ENCODE peak calls at places on chromosomes 2 and 18, in seven cellular contexts. One of them, this sample, is unnamed.

GRCh38 chr2:217858519-217859466 is 144.0 kb downstream of the TNS1 start:
- DNase-seq in SK-N-SH: peak; percentile 89
- DNase-seq in HCT116: no peak
- DNase-seq in K562: peak; percentile 19
- DNase-seq in H1: no peak
- DNase-seq in GM12878: no peak
- DNase-seq in HepG2: peak; percentile 16
- DNase-seq in this sample: no peak

GRCh38 chr18:45865466-45865865 is 40.0 kb downstream of the SIGLEC15 start:
- DNase-seq in K562: no peak
- DNase-seq in GM12878: no peak
- DNase-seq in HepG2: no peak
- DNase-seq in SK-N-SH: no peak
- DNase-seq in H1: no peak
- DNase-seq in HCT116: no peak
- DNase-seq in this sample: no peak

GRCh38 chr2:239866350-239866749 is 158.8 kb downstream of the NDUFA10 start:
- DNase-seq in SK-N-SH: no peak
- DNase-seq in K562: no peak
- DNase-seq in HepG2: no peak
- DNase-seq in GM12878: no peak
- DNase-seq in H1: no peak
- DNase-seq in HCT116: no peak
- DNase-seq in this sample: no peak

GRCh38 chr2:79447462-79447861 is 65.4 kb upstream of the CTNNA2 start:
- DNase-seq in GM12878: no peak
- DNase-seq in K562: no peak
- DNase-seq in HCT116: no peak
- DNase-seq in SK-N-SH: no peak
- DNase-seq in HepG2: no peak
- DNase-seq in H1: no peak
- DNase-seq in this sample: no peak

GRCh38 chr2:234483568-234484251 is 13.2 kb downstream of the ARL4C start:
- DNase-seq in HCT116: no peak
- DNase-seq in H1: no peak
- DNase-seq in GM12878: peak; percentile 40
- DNase-seq in HepG2: no peak
- DNase-seq in K562: peak; percentile 1
- DNase-seq in SK-N-SH: no peak
- DNase-seq in this sample: no peak

GRCh38 chr2:100104718-100105677 is 37.4 kb downstream of the AFF3 start:
- DNase-seq in K562: no peak
- DNase-seq in HCT116: no peak
- DNase-seq in H1: no peak
- DNase-seq in SK-N-SH: peak; percentile 90
- DNase-seq in GM12878: no peak
- DNase-seq in HepG2: no peak
- DNase-seq in this sample: peak; percentile 36

GRCh38 chr2:220432645-220433044 is 805.2 kb downstream of the SLC4A3 start:
- DNase-seq in HepG2: no peak
- DNase-seq in SK-N-SH: no peak
- DNase-seq in K562: no peak
- DNase-seq in GM12878: peak; percentile 2
- DNase-seq in H1: no peak
- DNase-seq in HCT116: no peak
- DNase-seq in this sample: no peak

GRCh38 chr18:34632323-34632722 is 77.8 kb upstream of the DTNA start:
- DNase-seq in HCT116: no peak
- DNase-seq in K562: no peak
- DNase-seq in SK-N-SH: no peak
- DNase-seq in H1: no peak
- DNase-seq in GM12878: no peak
- DNase-seq in HepG2: no peak
- DNase-seq in this sample: no peak

GRCh38 chr2:207397917-207398655 is 131.7 kb upstream of the CREB1 start:
- DNase-seq in GM12878: no peak
- DNase-seq in H1: no peak
- DNase-seq in SK-N-SH: no peak
- DNase-seq in HepG2: no peak
- DNase-seq in K562: no peak
- DNase-seq in HCT116: no peak
- DNase-seq in this sample: no peak

GRCh38 chr18:48263913-48264506 is 145.2 kb downstream of the ZBTB7C start:
- DNase-seq in HepG2: no peak
- DNase-seq in HCT116: no peak
- DNase-seq in SK-N-SH: peak; percentile 30
- DNase-seq in H1: no peak
- DNase-seq in K562: no peak
- DNase-seq in GM12878: no peak
- DNase-seq in this sample: no peak

GRCh38 chr2:218270721-218271486 is 585 bp downstream of the PNKD start:
- DNase-seq in K562: no peak
- DNase-seq in H1: no peak
- DNase-seq in HCT116: no peak
- DNase-seq in GM12878: no peak
- DNase-seq in SK-N-SH: no peak
- DNase-seq in HepG2: no peak
- DNase-seq in this sample: no peak

GRCh38 chr2:126936219-126936618 is 37.5 kb downstream of the TEX51 start:
- DNase-seq in GM12878: no peak
- DNase-seq in SK-N-SH: no peak
- DNase-seq in H1: no peak
- DNase-seq in K562: no peak
- DNase-seq in HepG2: no peak
- DNase-seq in HCT116: no peak
- DNase-seq in this sample: no peak

GRCh38 chr18:22563098-22563707 is 145.5 kb upstream of the CTAGE1 start:
- DNase-seq in H1: no peak
- DNase-seq in SK-N-SH: peak; percentile 56
- DNase-seq in K562: peak; percentile 78
- DNase-seq in HCT116: peak; percentile 74
- DNase-seq in HepG2: peak; percentile 62
- DNase-seq in GM12878: peak; percentile 3
- DNase-seq in this sample: peak; percentile 87

GRCh38 chr18:63646916-63647315 is 2.9 kb upstream of the SERPINB4 start:
- DNase-seq in K562: no peak
- DNase-seq in GM12878: no peak
- DNase-seq in H1: no peak
- DNase-seq in HepG2: no peak
- DNase-seq in SK-N-SH: no peak
- DNase-seq in HCT116: no peak
- DNase-seq in this sample: no peak

GRCh38 chr2:127622561-127623387 is 23.2 kb upstream of the GPR17 start:
- DNase-seq in HepG2: no peak
- DNase-seq in K562: no peak
- DNase-seq in H1: no peak
- DNase-seq in HCT116: no peak
- DNase-seq in SK-N-SH: peak; percentile 27
- DNase-seq in GM12878: no peak
- DNase-seq in this sample: no peak

GRCh38 chr2:240269380-240269779 is 128.9 kb upstream of the OTOS start:
- DNase-seq in GM12878: no peak
- DNase-seq in K562: no peak
- DNase-seq in SK-N-SH: peak; percentile 14
- DNase-seq in HepG2: no peak
- DNase-seq in HCT116: no peak
- DNase-seq in H1: no peak
- DNase-seq in this sample: no peak

GRCh38 chr2:6576312-6576711 is 289.4 kb downstream of the CMPK2 start:
- DNase-seq in HepG2: no peak
- DNase-seq in K562: no peak
- DNase-seq in HCT116: no peak
- DNase-seq in H1: no peak
- DNase-seq in SK-N-SH: no peak
- DNase-seq in GM12878: no peak
- DNase-seq in this sample: no peak

GRCh38 chr2:51813245-51813644 is 781.3 kb upstream of the NRXN1 start:
- DNase-seq in SK-N-SH: no peak
- DNase-seq in K562: no peak
- DNase-seq in HCT116: peak; percentile 3
- DNase-seq in HepG2: no peak
- DNase-seq in H1: no peak
- DNase-seq in GM12878: no peak
- DNase-seq in this sample: no peak

GRCh38 chr2:173493874-173494273 is 139.2 kb downstream of the CDCA7 start:
- DNase-seq in K562: no peak
- DNase-seq in GM12878: no peak
- DNase-seq in HCT116: no peak
- DNase-seq in HepG2: no peak
- DNase-seq in SK-N-SH: no peak
- DNase-seq in H1: no peak
- DNase-seq in this sample: no peak

GRCh38 chr2:1569879-1570450 is 156.7 kb downstream of the TPO start:
- DNase-seq in HCT116: no peak
- DNase-seq in HepG2: no peak
- DNase-seq in K562: no peak
- DNase-seq in H1: no peak
- DNase-seq in SK-N-SH: no peak
- DNase-seq in GM12878: no peak
- DNase-seq in this sample: no peak

GRCh38 chr2:238291550-238292281 is 3.3 kb upstream of the PER2 start:
- DNase-seq in H1: no peak
- DNase-seq in SK-N-SH: no peak
- DNase-seq in HCT116: no peak
- DNase-seq in GM12878: no peak
- DNase-seq in K562: no peak
- DNase-seq in HepG2: no peak
- DNase-seq in this sample: no peak

GRCh38 chr2:171762879-171763573 is 75.8 kb downstream of the DYNC1I2 start:
- DNase-seq in GM12878: no peak
- DNase-seq in H1: no peak
- DNase-seq in K562: no peak
- DNase-seq in SK-N-SH: peak; percentile 20
- DNase-seq in HepG2: peak; percentile 69
- DNase-seq in HCT116: no peak
- DNase-seq in this sample: peak; percentile 18

GRCh38 chr2:64251497-64252277 is 107.5 kb upstream of the PELI1 start:
- DNase-seq in H1: peak; percentile 75
- DNase-seq in HepG2: no peak
- DNase-seq in SK-N-SH: no peak
- DNase-seq in HCT116: no peak
- DNase-seq in GM12878: no peak
- DNase-seq in K562: no peak
- DNase-seq in this sample: no peak

GRCh38 chr2:18063826-18064485 is 185.5 kb downstream of the KCNS3 start:
- DNase-seq in GM12878: no peak
- DNase-seq in SK-N-SH: no peak
- DNase-seq in H1: no peak
- DNase-seq in HepG2: no peak
- DNase-seq in HCT116: no peak
- DNase-seq in K562: no peak
- DNase-seq in this sample: no peak

GRCh38 chr18:71036783-71037182 is 747.9 kb downstream of the SOCS6 start:
- DNase-seq in H1: no peak
- DNase-seq in SK-N-SH: no peak
- DNase-seq in HepG2: peak; percentile 16
- DNase-seq in HCT116: no peak
- DNase-seq in GM12878: no peak
- DNase-seq in K562: no peak
- DNase-seq in this sample: no peak

GRCh38 chr2:226798422-226799210 is 1.0 kb downstream of the IRS1 start:
- DNase-seq in K562: no peak
- DNase-seq in GM12878: no peak
- DNase-seq in HepG2: no peak
- DNase-seq in H1: no peak
- DNase-seq in HCT116: no peak
- DNase-seq in SK-N-SH: peak; percentile 74
- DNase-seq in this sample: peak; percentile 56

GRCh38 chr2:112623913-112624777 is 21.6 kb upstream of the SLC20A1 start:
- DNase-seq in SK-N-SH: no peak
- DNase-seq in GM12878: no peak
- DNase-seq in K562: peak; percentile 74
- DNase-seq in H1: no peak
- DNase-seq in HCT116: peak; percentile 56
- DNase-seq in HepG2: no peak
- DNase-seq in this sample: no peak

GRCh38 chr2:104406273-104406726 is 447.6 kb upstream of the POU3F3 start:
- DNase-seq in H1: no peak
- DNase-seq in GM12878: no peak
- DNase-seq in HCT116: no peak
- DNase-seq in HepG2: no peak
- DNase-seq in K562: no peak
- DNase-seq in SK-N-SH: peak; percentile 36
- DNase-seq in this sample: no peak

GRCh38 chr2:83251473-83251872 is 1207.6 kb downstream of the SUCLG1 start:
- DNase-seq in SK-N-SH: no peak
- DNase-seq in HepG2: no peak
- DNase-seq in K562: no peak
- DNase-seq in HCT116: no peak
- DNase-seq in GM12878: no peak
- DNase-seq in H1: no peak
- DNase-seq in this sample: no peak
- TF ChIP-seq JUND in SK-N-SH: no peak
- TF ChIP-seq JUND in HepG2: no peak
- TF ChIP-seq JUND in K562: no peak
- TF ChIP-seq JUND in HCT116: no peak
- TF ChIP-seq JUND in GM12878: no peak
- TF ChIP-seq JUND in H1: no peak
- TF ChIP-seq JUND in this sample: no peak

GRCh38 chr18:77464917-77465316 is 215.3 kb downstream of the GALR1 start:
- DNase-seq in HepG2: no peak
- DNase-seq in SK-N-SH: no peak
- DNase-seq in K562: no peak
- DNase-seq in H1: no peak
- DNase-seq in HCT116: no peak
- DNase-seq in GM12878: no peak
- DNase-seq in this sample: no peak

GRCh38 chr18:77461062-77461693 is 211.5 kb downstream of the GALR1 start:
- DNase-seq in K562: peak; percentile 1
- DNase-seq in SK-N-SH: no peak
- DNase-seq in H1: no peak
- DNase-seq in GM12878: no peak
- DNase-seq in HepG2: no peak
- DNase-seq in HCT116: no peak
- DNase-seq in this sample: no peak
- TF ChIP-seq JUND in K562: no peak
- TF ChIP-seq JUND in SK-N-SH: no peak
- TF ChIP-seq JUND in H1: no peak
- TF ChIP-seq JUND in GM12878: no peak
- TF ChIP-seq JUND in HepG2: no peak
- TF ChIP-seq JUND in HCT116: no peak
- TF ChIP-seq JUND in this sample: no peak

DNA sequence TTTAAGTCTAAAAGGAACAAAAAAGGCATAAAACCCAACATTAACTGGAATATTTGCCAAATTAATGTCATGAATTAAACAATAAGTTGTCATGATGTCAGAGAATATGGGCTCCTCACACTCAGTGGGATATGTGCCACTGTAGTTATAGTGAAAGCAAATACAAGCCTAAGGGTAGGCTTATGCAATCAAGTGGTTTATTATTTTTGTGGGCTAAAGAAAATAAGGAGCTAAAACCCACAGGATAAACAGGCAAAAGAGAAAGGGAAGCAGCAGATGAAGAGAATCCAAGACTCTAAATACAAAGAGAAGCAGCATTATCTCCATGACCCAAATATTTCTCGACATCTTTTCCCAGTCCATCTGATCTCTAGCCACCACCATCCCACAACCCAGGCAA is 17.5 kb downstream of the YWHAQ start:
- DNase-seq in K562: no peak
- DNase-seq in H1: no peak
- DNase-seq in HepG2: no peak
- DNase-seq in GM12878: no peak
- DNase-seq in HCT116: no peak
- DNase-seq in SK-N-SH: no peak
- DNase-seq in this sample: no peak
- TF ChIP-seq JUND in K562: no peak
- TF ChIP-seq JUND in H1: no peak
- TF ChIP-seq JUND in HepG2: no peak
- TF ChIP-seq JUND in GM12878: no peak
- TF ChIP-seq JUND in HCT116: no peak
- TF ChIP-seq JUND in SK-N-SH: no peak
- TF ChIP-seq JUND in this sample: no peak

GRCh38 chr2:158412206-158412605 is 44.3 kb downstream of the CCDC148 start:
- DNase-seq in HCT116: no peak
- DNase-seq in GM12878: no peak
- DNase-seq in H1: no peak
- DNase-seq in SK-N-SH: no peak
- DNase-seq in K562: no peak
- DNase-seq in HepG2: peak; percentile 50
- DNase-seq in this sample: peak; percentile 12
- TF ChIP-seq JUND in HCT116: no peak
- TF ChIP-seq JUND in GM12878: no peak
- TF ChIP-seq JUND in H1: no peak
- TF ChIP-seq JUND in SK-N-SH: no peak
- TF ChIP-seq JUND in K562: no peak
- TF ChIP-seq JUND in HepG2: no peak
- TF ChIP-seq JUND in this sample: no peak

This sample was measured in T47D.